ENCODE peak calls at places on chromosomes 12 and 14, in ten cellular contexts. P is transverse colon, I is endothelial cell of umbilical vein, L is heart right ventricle, R is lung, N is OCI-LY7, D is body of pancreas, H is HepG2, C is sigmoid colon, F is breast epithelium. X is an unnamed sample.
A peak's percentile ranks its signal among the peaks of the same experiment; 100 is the strongest.

GRCh38 chr12:62248873-62249272 is 11.3 kb upstream of the USP15 start:
- DNase-seq in N (no peak), R (no peak), C (no peak), F (no peak), I (no peak), D (no peak), H (no peak), P (no peak), L (no peak), X (no peak)

GRCh38 chr12:67909681-67910080 is 79.6 kb upstream of the IFNG-AS1 start:
- DNase-seq in I (no peak), R (no peak), N (no peak), H (no peak), L (no peak), C (no peak), F (no peak), D (no peak), P (no peak), X (no peak)

GRCh38 chr14:59918824-59919581 is 941 bp upstream of the LRRC9 start:
- DNase-seq in F (no peak), P (peak; percentile 12), L (no peak), H (peak; percentile 32), N (peak; percentile 10), C (no peak), D (peak; percentile 35), R (no peak), I (peak; percentile 38), X (no peak)

GRCh38 chr12:16692099-16692498 is 86.1 kb upstream of the LMO3 start:
- DNase-seq in C (no peak), D (no peak), P (no peak), I (no peak), N (no peak), F (no peak), R (no peak), L (no peak), H (no peak), X (no peak)

GRCh38 chr14:23556700-23557440 is 799 bp downstream of the THTPA start:
- DNase-seq in F (no peak), P (no peak), R (no peak), N (peak; percentile 44), H (no peak), D (no peak), I (no peak), C (no peak), L (no peak), X (no peak)

GRCh38 chr14:55814873-55815272 is 234.9 kb downstream of the KTN1 start:
- DNase-seq in I (peak; percentile 44), F (no peak), H (no peak), L (no peak), P (no peak), D (no peak), R (no peak), C (no peak), N (no peak), X (no peak)

GRCh38 chr14:64812412-64812811 is 67.3 kb downstream of the SPTB start:
- DNase-seq in I (no peak), P (peak; percentile 80), F (peak; percentile 43), D (peak; percentile 84), N (peak; percentile 16), L (no peak), R (peak; percentile 58), H (no peak), C (no peak), X (peak; percentile 9)

GRCh38 chr12:131785763-131786330 is 42.3 kb upstream of the MMP17 start:
- DNase-seq in C (no peak), N (no peak), R (no peak), P (no peak), D (no peak), F (no peak), L (no peak), I (no peak), H (no peak), X (no peak)

GRCh38 chr14:85296466-85297210 is 233.3 kb upstream of the FLRT2 start:
- DNase-seq in P (no peak), I (peak; percentile 67), N (no peak), C (no peak), R (no peak), H (no peak), L (no peak), F (no peak), D (no peak), X (no peak)

GRCh38 chr12:27185234-27186045 is 58.6 kb upstream of the STK38L start:
- DNase-seq in R (no peak), C (no peak), N (no peak), L (no peak), D (no peak), F (no peak), H (no peak), I (peak; percentile 56), P (no peak), X (no peak)

GRCh38 chr12:109258201-109258600 is 50.9 kb downstream of the FOXN4 start:
- DNase-seq in L (no peak), C (peak; percentile 50), R (no peak), I (no peak), P (no peak), F (no peak), N (no peak), D (no peak), H (no peak), X (no peak)

GRCh38 chr12:109256011-109256410 is 53.1 kb downstream of the FOXN4 start:
- DNase-seq in P (no peak), F (no peak), R (no peak), I (no peak), L (no peak), H (no peak), C (peak; percentile 33), D (no peak), N (no peak), X (no peak)

GRCh38 chr12:109253913-109254544 is 55.1 kb downstream of the FOXN4 start:
- DNase-seq in N (no peak), P (no peak), H (no peak), I (no peak), R (no peak), C (peak; percentile 18), F (no peak), D (no peak), L (no peak), X (no peak)

GRCh38 chr12:109252799-109253198 is 56.3 kb downstream of the FOXN4 start:
- DNase-seq in P (no peak), D (no peak), F (no peak), R (no peak), H (no peak), C (peak; percentile 4), N (no peak), I (no peak), L (no peak), X (no peak)

GRCh38 chr12:109255377-109255776 is 53.7 kb downstream of the FOXN4 start:
- DNase-seq in F (no peak), I (no peak), C (peak; percentile 53), P (no peak), N (peak; percentile 11), H (peak; percentile 24), R (no peak), D (no peak), L (no peak), X (no peak)
- TF ChIP-seq CTCF in F (no peak), I (no peak), C (no peak), P (no peak), N (peak; percentile 38), H (peak; percentile 63), R (no peak), D (no peak), L (no peak), X (no peak)

DNA sequence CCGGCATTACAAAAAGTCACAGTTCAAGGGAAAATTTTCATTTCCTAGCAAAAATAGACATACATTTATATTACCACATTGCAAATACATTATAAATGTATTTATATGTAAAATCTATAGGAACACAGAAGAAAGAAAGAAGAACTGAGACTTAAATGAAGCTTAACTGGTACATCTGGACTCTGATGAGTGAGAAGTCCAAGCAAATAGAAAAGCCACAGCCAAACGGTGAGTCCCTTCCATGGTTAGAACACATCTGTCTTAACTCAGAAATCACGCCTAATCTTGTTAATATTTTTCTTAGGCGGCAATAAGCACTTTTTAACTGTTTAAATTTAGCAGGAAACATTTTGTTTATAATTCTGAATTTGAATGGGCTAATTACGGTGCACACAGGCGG is 9.4 kb upstream of the KLRB1 start:
- DNase-seq in C (no peak), D (no peak), L (no peak), H (no peak), P (no peak), I (no peak), F (no peak), R (no peak), N (peak; percentile 76), X (no peak)
- H3K27ac ChIP-seq in C (no peak overlapping the region), D (no peak overlapping the region), L (no peak overlapping the region), H (no peak overlapping the region), P (no peak overlapping the region), I (no peak overlapping the region), F (no peak overlapping the region), R (no peak overlapping the region), N (peak overlapping the region; percentile 96), X (peak overlapping the region; percentile 13)

GRCh38 chr14:106211489-106211888 is 685.1 kb downstream of the TMEM121 start:
- DNase-seq in L (no peak), I (no peak), N (no peak), C (no peak), D (no peak), R (no peak), P (no peak), F (no peak), H (no peak), X (no peak)

GRCh38 chr14:106208794-106209193 is 682.4 kb downstream of the TMEM121 start:
- DNase-seq in C (no peak), N (no peak), I (no peak), H (no peak), D (no peak), R (no peak), L (no peak), F (no peak), P (no peak), X (no peak)

GRCh38 chr14:106210650-106211049 is 684.3 kb downstream of the TMEM121 start:
- DNase-seq in I (no peak), H (no peak), F (no peak), D (no peak), N (peak; percentile 85), C (no peak), R (no peak), P (no peak), L (no peak), X (no peak)

GRCh38 chr14:106207316-106207715 is 680.9 kb downstream of the TMEM121 start:
- DNase-seq in L (no peak), N (no peak), P (no peak), R (no peak), H (peak; percentile 15), C (no peak), F (no peak), I (no peak), D (no peak), X (no peak)

DNA sequence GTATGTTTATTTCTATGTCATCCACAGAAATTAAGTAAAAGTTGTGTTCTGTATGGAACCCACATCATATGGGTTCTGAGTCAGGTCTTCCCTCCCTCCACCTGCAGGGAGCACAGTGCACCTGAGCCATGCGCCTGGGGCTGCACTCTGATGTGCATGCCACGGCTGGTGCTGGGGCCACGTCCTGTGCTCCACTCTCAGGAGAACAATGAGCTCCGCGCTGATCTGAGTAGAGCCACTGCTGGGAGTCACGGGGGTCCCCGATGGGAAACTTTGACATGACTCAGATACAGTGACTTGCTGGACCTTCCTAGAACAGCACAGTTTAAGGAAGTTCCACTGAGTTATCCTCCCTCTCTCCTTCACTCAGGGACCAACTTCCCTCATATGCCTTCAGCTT is 683.4 kb downstream of the TMEM121 start:
- DNase-seq in N (no peak), F (no peak), P (no peak), D (no peak), I (no peak), C (no peak), H (no peak), L (no peak), R (no peak), X (peak; percentile 64)
- H3K9me3 ChIP-seq in N (no peaks in the 10 kb centered on the region), F (no peaks in the 10 kb centered on the region), P (no peaks in the 10 kb centered on the region), D (no peaks in the 10 kb centered on the region), I (peaks cover 10% of the 10 kb centered on the region), C (no peaks in the 10 kb centered on the region), H (no peaks in the 10 kb centered on the region), L (no peaks in the 10 kb centered on the region), R (no peaks in the 10 kb centered on the region), X (no peaks in the 10 kb centered on the region)

GRCh38 chr12:71938728-71939385 is at the start of gene TPH2:
- DNase-seq in R (peak; percentile 34), P (peak; percentile 9), D (peak; percentile 67), C (no peak), N (peak; percentile 77), I (peak; percentile 83), L (peak; percentile 36), F (no peak), H (peak; percentile 59), X (peak; percentile 11)
- TF ChIP-seq CTCF in R (no peak), P (peak; percentile 12), D (peak; percentile 49), C (peak; percentile 13), N (peak; percentile 85), I (peak; percentile 71), L (peak; percentile 62), F (no peak), H (peak; percentile 79), X (no peak)

X was measured in CD4-positive, alpha-beta T cell.